ENCODE peak calls at places on chromosome 14, in ten cellular contexts. One of them, this sample, is unnamed.

GRCh38 chr14:100109594-100109955 is 44.4 kb downstream of the EVL start:
- DNase-seq in T-helper 9 cell: no peak
- DNase-seq in Ammon's horn: no peak
- DNase-seq in C1 segment of cervical spinal cord: no peak
- DNase-seq in cardiac fibroblast: no peak
- DNase-seq in NCI-H1092 treated with DMSO at 0.1 percent for 48 hours: no peak
- DNase-seq in choroid plexus epithelial cell: no peak
- DNase-seq in NCI-H1694 treated with DMSO at 0.1 percent for 48 hours: no peak
- DNase-seq in AG08395: no peak
- DNase-seq in NCI-H748 treated with DMSO at 0.1 percent for 48 hours: no peak
- DNase-seq in this sample: no peak

GRCh38 chr14:61923348-61923747 is 161.1 kb downstream of the SNAPC1 start:
- DNase-seq in choroid plexus epithelial cell: peak
- DNase-seq in T-helper 9 cell: no peak
- DNase-seq in Ammon's horn: no peak
- DNase-seq in NCI-H1092 treated with DMSO at 0.1 percent for 48 hours: no peak
- DNase-seq in NCI-H1694 treated with DMSO at 0.1 percent for 48 hours: no peak
- DNase-seq in cardiac fibroblast: peak
- DNase-seq in NCI-H748 treated with DMSO at 0.1 percent for 48 hours: no peak
- DNase-seq in C1 segment of cervical spinal cord: no peak
- DNase-seq in AG08395: no peak
- DNase-seq in this sample: no peak

GRCh38 chr14:101916816-101917412 is 47.5 kb upstream of the DYNC1H1 start:
- DNase-seq in NCI-H1694 treated with DMSO at 0.1 percent for 48 hours: no peak
- DNase-seq in T-helper 9 cell: no peak
- DNase-seq in NCI-H1092 treated with DMSO at 0.1 percent for 48 hours: no peak
- DNase-seq in C1 segment of cervical spinal cord: no peak
- DNase-seq in cardiac fibroblast: no peak
- DNase-seq in NCI-H748 treated with DMSO at 0.1 percent for 48 hours: no peak
- DNase-seq in Ammon's horn: no peak
- DNase-seq in choroid plexus epithelial cell: no peak
- DNase-seq in AG08395: no peak
- DNase-seq in this sample: no peak

GRCh38 chr14:52078093-52078492 is 9.2 kb upstream of the NID2 start:
- DNase-seq in NCI-H1092 treated with DMSO at 0.1 percent for 48 hours: no peak
- DNase-seq in AG08395: no peak
- DNase-seq in NCI-H748 treated with DMSO at 0.1 percent for 48 hours: no peak
- DNase-seq in T-helper 9 cell: no peak
- DNase-seq in C1 segment of cervical spinal cord: no peak
- DNase-seq in NCI-H1694 treated with DMSO at 0.1 percent for 48 hours: no peak
- DNase-seq in Ammon's horn: no peak
- DNase-seq in cardiac fibroblast: peak
- DNase-seq in choroid plexus epithelial cell: no peak
- DNase-seq in this sample: peak

GRCh38 chr14:99784508-99784907 is 8.7 kb upstream of the EML1 start:
- DNase-seq in NCI-H1694 treated with DMSO at 0.1 percent for 48 hours: no peak
- DNase-seq in T-helper 9 cell: no peak
- DNase-seq in NCI-H748 treated with DMSO at 0.1 percent for 48 hours: peak
- DNase-seq in NCI-H1092 treated with DMSO at 0.1 percent for 48 hours: peak
- DNase-seq in cardiac fibroblast: no peak
- DNase-seq in choroid plexus epithelial cell: no peak
- DNase-seq in Ammon's horn: no peak
- DNase-seq in C1 segment of cervical spinal cord: no peak
- DNase-seq in AG08395: no peak
- DNase-seq in this sample: no peak

GRCh38 chr14:105498430-105499255 is 7.6 kb downstream of the TEDC1 start:
- DNase-seq in NCI-H1694 treated with DMSO at 0.1 percent for 48 hours: no peak
- DNase-seq in T-helper 9 cell: no peak
- DNase-seq in C1 segment of cervical spinal cord: peak
- DNase-seq in AG08395: no peak
- DNase-seq in cardiac fibroblast: no peak
- DNase-seq in NCI-H748 treated with DMSO at 0.1 percent for 48 hours: no peak
- DNase-seq in NCI-H1092 treated with DMSO at 0.1 percent for 48 hours: no peak
- DNase-seq in choroid plexus epithelial cell: no peak
- DNase-seq in Ammon's horn: peak
- DNase-seq in this sample: no peak

GRCh38 chr14:51719970-51720369 is 68.3 kb downstream of the FRMD6 start:
- DNase-seq in cardiac fibroblast: no peak
- DNase-seq in Ammon's horn: no peak
- DNase-seq in C1 segment of cervical spinal cord: no peak
- DNase-seq in NCI-H1694 treated with DMSO at 0.1 percent for 48 hours: no peak
- DNase-seq in NCI-H1092 treated with DMSO at 0.1 percent for 48 hours: no peak
- DNase-seq in choroid plexus epithelial cell: no peak
- DNase-seq in AG08395: no peak
- DNase-seq in NCI-H748 treated with DMSO at 0.1 percent for 48 hours: no peak
- DNase-seq in T-helper 9 cell: no peak
- DNase-seq in this sample: no peak

GRCh38 chr14:99715266-99716000 is 31.3 kb downstream of the CYP46A1 start:
- DNase-seq in T-helper 9 cell: no peak
- DNase-seq in NCI-H748 treated with DMSO at 0.1 percent for 48 hours: no peak
- DNase-seq in cardiac fibroblast: no peak
- DNase-seq in NCI-H1092 treated with DMSO at 0.1 percent for 48 hours: no peak
- DNase-seq in choroid plexus epithelial cell: no peak
- DNase-seq in NCI-H1694 treated with DMSO at 0.1 percent for 48 hours: no peak
- DNase-seq in C1 segment of cervical spinal cord: no peak
- DNase-seq in Ammon's horn: no peak
- DNase-seq in AG08395: no peak
- DNase-seq in this sample: no peak

GRCh38 chr14:103517626-103518415 is 4.8 kb downstream of the CKB start:
- DNase-seq in cardiac fibroblast: no peak
- DNase-seq in NCI-H748 treated with DMSO at 0.1 percent for 48 hours: no peak
- DNase-seq in C1 segment of cervical spinal cord: no peak
- DNase-seq in choroid plexus epithelial cell: no peak
- DNase-seq in AG08395: peak
- DNase-seq in T-helper 9 cell: no peak
- DNase-seq in NCI-H1694 treated with DMSO at 0.1 percent for 48 hours: no peak
- DNase-seq in Ammon's horn: no peak
- DNase-seq in NCI-H1092 treated with DMSO at 0.1 percent for 48 hours: no peak
- DNase-seq in this sample: no peak

GRCh38 chr14:95311752-95312151 is 8.0 kb downstream of the CLMN start:
- DNase-seq in cardiac fibroblast: peak
- DNase-seq in NCI-H748 treated with DMSO at 0.1 percent for 48 hours: no peak
- DNase-seq in AG08395: no peak
- DNase-seq in C1 segment of cervical spinal cord: no peak
- DNase-seq in NCI-H1092 treated with DMSO at 0.1 percent for 48 hours: no peak
- DNase-seq in choroid plexus epithelial cell: no peak
- DNase-seq in T-helper 9 cell: no peak
- DNase-seq in Ammon's horn: no peak
- DNase-seq in NCI-H1694 treated with DMSO at 0.1 percent for 48 hours: no peak
- DNase-seq in this sample: peak

GRCh38 chr14:103074699-103075341 is 9.2 kb upstream of the LBHD2 start:
- DNase-seq in C1 segment of cervical spinal cord: no peak
- DNase-seq in NCI-H1092 treated with DMSO at 0.1 percent for 48 hours: no peak
- DNase-seq in choroid plexus epithelial cell: no peak
- DNase-seq in NCI-H748 treated with DMSO at 0.1 percent for 48 hours: peak
- DNase-seq in AG08395: no peak
- DNase-seq in Ammon's horn: no peak
- DNase-seq in T-helper 9 cell: no peak
- DNase-seq in cardiac fibroblast: no peak
- DNase-seq in NCI-H1694 treated with DMSO at 0.1 percent for 48 hours: no peak
- DNase-seq in this sample: no peak

This sample was measured in H4.